ENCODE peak calls at places on chromosomes 2 and 18, in five cellular contexts. C, D, M, R and J are unnamed samples. For H3K27me3 and H3K4me1, the result is how much of the 10 kb centered on the place peaks cover.

GRCh38 chr2:197806317-197806633 is 1.9 kb downstream of the PLCL1 start:
- DNase-seq in R (no peak), M (no peak), D (no peak), C (no peak), J (no peak)

GRCh38 chr2:233289590-233290424 is 17.8 kb upstream of the SAG start:
- DNase-seq in D (no peak), M (no peak), R (no peak), C (no peak), J (no peak)

GRCh38 chr2:28355521-28356094 is 37.0 kb upstream of the FOSL2 start:
- DNase-seq in C (no peak), R (no peak), M (peak), D (no peak), J (no peak)

GRCh38 chr2:69387770-69388481 is 899 bp upstream of the GFPT1 start:
- DNase-seq in C (no peak), R (no peak), D (no peak), M (no peak), J (no peak)

GRCh38 chr18:56162316-56162715 is 476.1 kb downstream of the TXNL1 start:
- DNase-seq in R (no peak), D (no peak), M (no peak), C (no peak), J (no peak)

GRCh38 chr2:133025004-133025403 is 355.0 kb upstream of the LYPD1 start:
- DNase-seq in R (no peak), C (no peak), D (no peak), M (no peak), J (no peak)

GRCh38 chr18:45688834-45689233 is 35.1 kb upstream of the SLC14A1 start:
- DNase-seq in D (no peak), R (peak), M (no peak), C (peak), J (no peak)

GRCh38 chr2:156456616-156457015 is 20.4 kb downstream of the GPD2 start:
- DNase-seq in D (peak), R (no peak), C (no peak), M (no peak), J (no peak)

GRCh38 chr2:45089554-45090261 is 80.5 kb upstream of the SIX2 start:
- DNase-seq in M (no peak), R (no peak), D (no peak), C (no peak), J (no peak)

GRCh38 chr2:209817818-209818420 is 46.3 kb downstream of the UNC80 start:
- DNase-seq in M (no peak), D (no peak), R (no peak), C (no peak), J (no peak)

GRCh38 chr2:168097431-168097830 is 150.0 kb downstream of the STK39 start:
- DNase-seq in C (no peak), M (no peak), D (no peak), R (no peak), J (no peak)

GRCh38 chr2:220370764-220371163 is 743.3 kb downstream of the SLC4A3 start:
- DNase-seq in C (no peak), R (no peak), M (no peak), D (peak), J (no peak)

GRCh38 chr18:26089247-26090129 is 925 bp downstream of the SS18 start:
- DNase-seq in D (peak), C (peak), R (no peak), M (no peak), J (no peak)

GRCh38 chr2:171434671-171434980 is 600 bp downstream of the DCAF17 start:
- DNase-seq in C (no peak), M (no peak), D (no peak), R (no peak), J (no peak)

GRCh38 chr2:177893880-177894279 is 178.7 kb downstream of the PDE11A start:
- DNase-seq in D (no peak), R (no peak), C (no peak), M (no peak), J (no peak)

GRCh38 chr2:70121627-70122372 is 34.5 kb downstream of the PCBP1 start:
- DNase-seq in D (no peak), M (no peak), R (no peak), C (no peak), J (no peak)

GRCh38 chr2:108541451-108541850 is 7.2 kb downstream of the LIMS1 start:
- DNase-seq in C (no peak), R (no peak), M (no peak), D (no peak), J (no peak)

GRCh38 chr2:109529532-109530449 is 84.0 kb downstream of the SEPTIN10 start:
- DNase-seq in C (no peak), D (no peak), M (no peak), R (no peak), J (no peak)

GRCh38 chr2:234245945-234246344 is 195.4 kb downstream of the SPP2 start:
- DNase-seq in C (no peak), M (peak), D (peak), R (no peak), J (no peak)

GRCh38 chr18:13813271-13813849 is 10.6 kb upstream of the MC5R start:
- DNase-seq in C (peak), R (peak), M (peak), D (peak), J (peak)

GRCh38 chr2:39696838-39697237 is 31.1 kb downstream of the TMEM178A start:
- DNase-seq in M (no peak), C (no peak), D (peak), R (no peak), J (no peak)

GRCh38 chr2:140804682-140805235 is 1326.1 kb downstream of the LRP1B start:
- DNase-seq in C (no peak), D (no peak), R (no peak), M (no peak), J (no peak)

GRCh38 chr18:48138211-48138610 is 207.8 kb upstream of the SMAD2 start:
- DNase-seq in M (no peak), D (no peak), C (no peak), R (no peak), J (no peak)
- H3K27me3 ChIP-seq in M (under half), D (half or more), C (under half), R (under half), J (under half)

DNA sequence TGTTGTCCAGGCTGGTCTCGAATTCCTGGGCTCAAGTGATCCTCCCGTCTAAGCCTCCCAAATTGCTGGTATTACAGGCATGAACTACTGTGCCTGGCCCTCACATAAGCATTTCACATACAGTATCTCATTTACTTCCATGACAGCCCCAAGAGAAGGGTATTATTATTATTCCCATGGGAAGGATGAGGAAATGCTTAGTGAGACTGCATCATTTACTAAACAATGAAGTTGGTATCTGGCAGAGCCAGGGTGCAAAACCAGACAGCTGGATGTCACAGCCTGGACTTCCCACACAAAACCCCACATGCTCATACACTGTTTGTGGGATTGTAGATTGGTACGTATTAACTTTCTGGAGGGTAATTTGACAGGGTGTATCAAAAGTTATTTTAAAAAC is 29.9 kb downstream of the DAPL1 start:
- DNase-seq in D (no peak), M (no peak), R (no peak), C (no peak), J (no peak)
- H3K27ac ChIP-seq in D (no peak), M (no peak), R (no peak), C (no peak), J (no peak)

GRCh38 chr2:157782057-157782845 is 93.9 kb downstream of the ACVR1 start:
- DNase-seq in C (no peak), M (no peak), R (no peak), D (peak), J (no peak)
- H3K4me1 ChIP-seq in C (under half), M (under half), R (under half), D (under half), J (under half)

DNA sequence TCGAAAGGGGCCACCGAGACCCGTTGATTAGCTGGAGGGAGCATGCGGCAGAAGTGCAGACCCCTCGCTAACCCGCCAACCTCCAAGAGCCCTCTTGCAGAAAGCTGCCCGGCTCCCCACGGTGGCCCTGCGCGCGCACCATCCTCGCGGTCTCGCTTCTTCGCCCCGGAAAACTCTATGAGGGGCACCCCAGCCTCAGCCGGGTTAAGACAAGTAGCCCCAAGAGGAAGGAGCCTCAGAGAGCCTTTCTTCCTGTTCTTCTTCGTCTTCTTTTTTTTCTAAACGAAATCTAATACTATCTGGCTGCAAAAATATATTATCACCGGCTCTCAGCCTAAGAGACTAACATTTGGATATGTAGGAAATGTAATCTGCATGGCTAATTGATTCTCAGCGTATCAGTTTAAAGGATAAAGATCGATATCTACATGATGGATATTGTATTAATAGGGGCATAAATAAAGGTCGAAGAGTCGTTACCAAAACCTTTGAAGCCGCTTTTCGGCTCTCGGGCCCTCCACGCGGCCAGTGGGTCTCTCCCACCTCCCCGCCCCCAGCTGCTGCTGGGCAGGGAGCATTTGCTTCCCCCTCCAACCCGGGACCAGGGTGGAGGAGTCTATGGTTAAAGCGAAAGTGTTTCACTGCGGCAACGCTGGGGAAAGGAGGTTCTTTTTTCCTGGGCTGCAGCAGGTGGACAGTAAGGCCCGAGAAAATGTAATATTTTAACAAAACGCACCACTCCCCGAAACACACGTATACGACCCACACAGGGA is 6.1 kb upstream of the PAX3 start:
- DNase-seq in D (no peak), M (no peak), C (no peak), R (no peak), J (no peak)
- H3K27me3 ChIP-seq in D (half or more), M (half or more), C (half or more), R (under half), J (under half)

GRCh38 chr2:58428286-58428552 is 187.1 kb upstream of the FANCL start:
- DNase-seq in M (peak), C (no peak), R (no peak), D (no peak), J (no peak)
- H3K27ac ChIP-seq in M (no peak), C (no peak), R (no peak), D (no peak), J (no peak)

DNA sequence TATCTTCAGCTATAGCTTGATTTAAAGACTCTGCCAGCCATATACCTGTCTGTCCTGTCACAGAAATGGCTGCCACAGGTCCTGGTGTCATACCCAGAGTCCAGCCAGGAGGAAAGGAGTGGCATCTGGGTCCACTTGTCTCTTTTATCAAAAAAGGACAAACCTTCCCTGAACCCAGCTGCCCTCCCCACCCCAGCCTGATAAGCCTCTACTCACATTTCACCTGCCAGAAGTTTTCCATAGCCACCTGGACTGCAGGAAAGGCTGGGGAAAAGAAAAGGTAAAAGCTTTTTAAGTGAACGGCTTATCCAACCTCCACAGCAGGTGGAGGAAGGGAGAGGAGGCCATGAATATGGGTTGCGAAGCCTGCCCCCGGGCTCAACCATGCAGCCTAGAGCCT is 32.8 kb downstream of the TMEM163 start:
- DNase-seq in D (no peak), R (no peak), M (no peak), C (no peak), J (no peak)
- H3K4me1 ChIP-seq in D (under half), R (under half), M (half or more), C (under half), J (under half)

DNA sequence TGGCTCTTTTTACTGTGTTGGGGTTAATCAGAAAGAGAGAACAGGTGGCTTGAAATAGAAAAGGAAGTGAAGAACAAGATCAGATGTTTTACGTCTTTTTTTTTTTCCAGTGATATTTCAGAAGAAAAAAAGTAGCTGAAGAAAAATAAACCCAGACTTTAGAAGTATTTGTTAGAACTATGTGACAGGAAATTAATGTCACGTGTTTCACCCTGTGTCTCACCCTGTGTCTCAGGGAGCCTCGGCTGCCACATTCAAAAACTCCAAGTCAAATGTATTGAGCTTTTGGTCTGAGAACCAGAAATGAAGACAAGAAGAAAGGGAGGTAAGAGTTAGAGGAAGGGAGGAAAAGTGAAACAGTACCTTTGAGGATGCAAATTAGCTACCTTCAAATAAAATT is 38.0 kb downstream of the AKAIN1 start:
- DNase-seq in R (no peak), D (no peak), M (no peak), C (no peak), J (no peak)
- H3K27me3 ChIP-seq in R (under half), D (under half), M (under half), C (under half), J (under half)

GRCh38 chr2:85541262-85541661 is 2.3 kb downstream of the MAT2A start:
- DNase-seq in M (no peak), D (no peak), C (no peak), R (no peak), J (no peak)
- H3K27ac ChIP-seq in M (peak), D (no peak), C (no peak), R (no peak), J (no peak)

GRCh38 chr2:118913131-118913804 is 28.7 kb upstream of the MARCO start:
- DNase-seq in R (no peak), C (no peak), D (no peak), M (no peak), J (no peak)
- H3K4me1 ChIP-seq in R (under half), C (under half), D (under half), M (under half), J (under half)

DNA sequence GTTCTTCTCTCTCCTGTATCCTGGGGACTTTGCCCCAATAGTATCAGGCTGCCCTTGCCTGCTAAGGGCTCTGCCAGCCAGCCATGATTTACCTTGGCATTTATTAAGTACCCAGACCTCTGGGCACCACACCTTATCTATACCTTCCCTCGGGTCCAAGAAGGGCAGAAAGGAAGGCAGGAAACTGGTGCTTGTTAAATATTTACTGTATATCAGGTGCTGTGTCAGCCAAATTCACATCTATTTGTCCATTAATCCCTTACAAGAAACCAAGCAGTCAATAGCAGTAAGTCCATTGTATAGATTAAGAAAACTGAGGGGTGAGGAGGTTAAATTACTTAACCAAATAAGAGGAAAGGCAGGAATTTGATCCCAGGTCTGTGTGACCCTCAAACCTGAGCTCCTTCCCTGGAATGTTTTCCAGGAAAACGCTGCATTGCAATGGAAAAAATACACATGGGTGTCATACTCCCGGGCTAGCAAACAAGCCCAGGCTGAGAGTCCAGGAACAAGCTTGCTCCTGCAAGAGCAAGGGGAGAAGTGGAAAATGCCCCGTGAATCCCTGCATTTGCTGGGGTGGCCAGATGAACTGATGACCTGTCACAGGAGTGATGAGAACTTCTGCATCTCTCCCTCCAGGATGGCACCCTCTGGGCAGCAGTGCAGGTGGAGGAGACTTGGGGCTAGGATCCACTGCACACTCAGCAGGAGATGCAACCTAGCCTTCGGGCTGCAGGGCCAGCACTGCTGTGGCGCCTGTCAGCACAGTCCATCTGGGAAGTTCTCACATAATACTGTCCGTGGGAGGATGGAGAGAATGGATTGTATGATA is 30.4 kb downstream of the CIB4 start:
- DNase-seq in R (no peak), D (no peak), M (no peak), C (no peak), J (no peak)
- H3K27me3 ChIP-seq in R (under half), D (under half), M (under half), C (under half), J (under half)